ENCODE peak calls at places on chromosomes 3 and 15, in six cellular contexts. One of them, this sample, is unnamed.

GRCh38 chr3:142281474-142281873 is 56.1 kb upstream of the GK5 start:
- DNase-seq in SW480: no peak
- DNase-seq in EL: no peak
- DNase-seq in NCI-H82: no peak
- DNase-seq in activated CD8-positive, alpha-beta memory T cell treated with anti-CD3 and anti-CD28 coated beads for 48 hours: no peak
- DNase-seq in DMS 273 treated with DMSO at 0.1 percent for 48 hours: no peak
- DNase-seq in this sample: no peak

GRCh38 chr3:23202203-23202920 is 765 bp upstream of the UBE2E2 start:
- DNase-seq in activated CD8-positive, alpha-beta memory T cell treated with anti-CD3 and anti-CD28 coated beads for 48 hours: no peak
- DNase-seq in NCI-H82: no peak
- DNase-seq in SW480: no peak
- DNase-seq in DMS 273 treated with DMSO at 0.1 percent for 48 hours: no peak
- DNase-seq in EL: peak; percentile 41
- DNase-seq in this sample: no peak

GRCh38 chr15:70866982-70867644 is 13.2 kb upstream of the LARP6 start:
- DNase-seq in activated CD8-positive, alpha-beta memory T cell treated with anti-CD3 and anti-CD28 coated beads for 48 hours: no peak
- DNase-seq in DMS 273 treated with DMSO at 0.1 percent for 48 hours: no peak
- DNase-seq in SW480: no peak
- DNase-seq in EL: no peak
- DNase-seq in NCI-H82: no peak
- DNase-seq in this sample: no peak

GRCh38 chr3:61526307-61526706 is 35.1 kb upstream of the PTPRG start:
- DNase-seq in EL: no peak
- DNase-seq in DMS 273 treated with DMSO at 0.1 percent for 48 hours: no peak
- DNase-seq in NCI-H82: no peak
- DNase-seq in SW480: no peak
- DNase-seq in activated CD8-positive, alpha-beta memory T cell treated with anti-CD3 and anti-CD28 coated beads for 48 hours: no peak
- DNase-seq in this sample: no peak

GRCh38 chr3:29898609-29899008 is 617.7 kb downstream of the RBMS3 start:
- DNase-seq in NCI-H82: no peak
- DNase-seq in SW480: no peak
- DNase-seq in EL: no peak
- DNase-seq in activated CD8-positive, alpha-beta memory T cell treated with anti-CD3 and anti-CD28 coated beads for 48 hours: no peak
- DNase-seq in DMS 273 treated with DMSO at 0.1 percent for 48 hours: no peak
- DNase-seq in this sample: no peak

GRCh38 chr3:60079076-60079475 is 1029.3 kb upstream of the CFAP20DC start:
- DNase-seq in activated CD8-positive, alpha-beta memory T cell treated with anti-CD3 and anti-CD28 coated beads for 48 hours: no peak
- DNase-seq in DMS 273 treated with DMSO at 0.1 percent for 48 hours: no peak
- DNase-seq in SW480: no peak
- DNase-seq in NCI-H82: peak; percentile 15
- DNase-seq in EL: no peak
- DNase-seq in this sample: no peak

GRCh38 chr3:141485578-141486415 is 1.0 kb upstream of the RASA2 start:
- DNase-seq in DMS 273 treated with DMSO at 0.1 percent for 48 hours: no peak
- DNase-seq in EL: peak; percentile 83
- DNase-seq in NCI-H82: no peak
- DNase-seq in activated CD8-positive, alpha-beta memory T cell treated with anti-CD3 and anti-CD28 coated beads for 48 hours: no peak
- DNase-seq in SW480: peak; percentile 49
- DNase-seq in this sample: no peak

GRCh38 chr3:81891056-81891455 is 129.6 kb upstream of the GBE1 start:
- DNase-seq in EL: no peak
- DNase-seq in DMS 273 treated with DMSO at 0.1 percent for 48 hours: no peak
- DNase-seq in SW480: no peak
- DNase-seq in activated CD8-positive, alpha-beta memory T cell treated with anti-CD3 and anti-CD28 coated beads for 48 hours: no peak
- DNase-seq in NCI-H82: no peak
- DNase-seq in this sample: no peak

GRCh38 chr15:40930430-40931299 is 1.5 kb downstream of the DLL4 start:
- DNase-seq in DMS 273 treated with DMSO at 0.1 percent for 48 hours: no peak
- DNase-seq in NCI-H82: peak; percentile 77
- DNase-seq in activated CD8-positive, alpha-beta memory T cell treated with anti-CD3 and anti-CD28 coated beads for 48 hours: no peak
- DNase-seq in SW480: peak; percentile 60
- DNase-seq in EL: peak; percentile 34
- DNase-seq in this sample: no peak

GRCh38 chr15:69559440-69560215 is 107.0 kb downstream of the RPLP1 start:
- DNase-seq in activated CD8-positive, alpha-beta memory T cell treated with anti-CD3 and anti-CD28 coated beads for 48 hours: no peak
- DNase-seq in DMS 273 treated with DMSO at 0.1 percent for 48 hours: no peak
- DNase-seq in SW480: no peak
- DNase-seq in EL: no peak
- DNase-seq in NCI-H82: no peak
- DNase-seq in this sample: no peak

GRCh38 chr3:58251653-58252052 is 14.1 kb downstream of the ABHD6 start:
- DNase-seq in EL: no peak
- DNase-seq in DMS 273 treated with DMSO at 0.1 percent for 48 hours: no peak
- DNase-seq in activated CD8-positive, alpha-beta memory T cell treated with anti-CD3 and anti-CD28 coated beads for 48 hours: no peak
- DNase-seq in SW480: no peak
- DNase-seq in NCI-H82: no peak
- DNase-seq in this sample: no peak

GRCh38 chr3:87436781-87437543 is 160.6 kb upstream of the POU1F1 start:
- DNase-seq in SW480: no peak
- DNase-seq in DMS 273 treated with DMSO at 0.1 percent for 48 hours: no peak
- DNase-seq in NCI-H82: no peak
- DNase-seq in activated CD8-positive, alpha-beta memory T cell treated with anti-CD3 and anti-CD28 coated beads for 48 hours: no peak
- DNase-seq in EL: peak; percentile 60
- DNase-seq in this sample: no peak

GRCh38 chr3:129656659-129657247 is 50.3 kb upstream of the PLXND1 start:
- DNase-seq in NCI-H82: no peak
- DNase-seq in SW480: peak; percentile 35
- DNase-seq in activated CD8-positive, alpha-beta memory T cell treated with anti-CD3 and anti-CD28 coated beads for 48 hours: no peak
- DNase-seq in EL: no peak
- DNase-seq in DMS 273 treated with DMSO at 0.1 percent for 48 hours: no peak
- DNase-seq in this sample: no peak

GRCh38 chr3:196774191-196774820 is 34.6 kb downstream of the PAK2 start:
- DNase-seq in activated CD8-positive, alpha-beta memory T cell treated with anti-CD3 and anti-CD28 coated beads for 48 hours: no peak
- DNase-seq in EL: peak; percentile 64
- DNase-seq in NCI-H82: peak; percentile 44
- DNase-seq in SW480: no peak
- DNase-seq in DMS 273 treated with DMSO at 0.1 percent for 48 hours: no peak
- DNase-seq in this sample: no peak

GRCh38 chr15:33311312-33311971 is 675 bp downstream of the RYR3 start:
- DNase-seq in DMS 273 treated with DMSO at 0.1 percent for 48 hours: no peak
- DNase-seq in SW480: no peak
- DNase-seq in NCI-H82: no peak
- DNase-seq in activated CD8-positive, alpha-beta memory T cell treated with anti-CD3 and anti-CD28 coated beads for 48 hours: no peak
- DNase-seq in EL: no peak
- DNase-seq in this sample: no peak